ENCODE peak calls at places on chromosome X, in five cellular contexts. C, R, Z, W and H are unnamed samples.

GRCh38 chrX:31609130-31609529 is 537.3 kb upstream of the FTHL17 start:
- DNase-seq in W (peak), Z (peak), R (peak), C (no peak), H (peak)

GRCh38 chrX:48521353-48522243 is at the start of gene EBP:
- DNase-seq in Z (peak), C (peak), W (peak), R (peak), H (peak)

GRCh38 chrX:16856744-16857143 is 13.4 kb downstream of the RBBP7 start:
- DNase-seq in W (no peak), C (no peak), R (no peak), Z (no peak), H (no peak)

GRCh38 chrX:20463296-20464075 is 196.8 kb upstream of the RPS6KA3 start:
- DNase-seq in W (no peak), R (no peak), Z (no peak), C (no peak), H (no peak)

GRCh38 chrX:17009856-17010650 is 63.6 kb downstream of the REPS2 start:
- DNase-seq in C (no peak), R (no peak), Z (no peak), W (no peak), H (no peak)

GRCh38 chrX:43000121-43000520 is 222.2 kb upstream of the PPP1R2C start:
- DNase-seq in R (no peak), W (no peak), Z (no peak), C (no peak), H (no peak)

GRCh38 chrX:78796916-78797315 is 49.4 kb downstream of the LPAR4 start:
- DNase-seq in R (no peak), W (no peak), C (no peak), Z (no peak), H (no peak)

GRCh38 chrX:84188320-84188834 is 378 bp upstream of the RPS6KA6 start:
- DNase-seq in Z (peak), W (no peak), C (peak), R (peak), H (no peak)

GRCh38 chrX:125202486-125203378 is 116.9 kb upstream of the TEX13C start:
- DNase-seq in Z (no peak), W (no peak), R (peak), C (peak), H (no peak)

GRCh38 chrX:103367502-103367901 is 8.8 kb upstream of the BEX3 start:
- DNase-seq in C (no peak), R (no peak), W (no peak), Z (peak), H (no peak)

GRCh38 chrX:1903380-1903935 is 288.6 kb downstream of the ASMT start:
- DNase-seq in Z (peak), W (peak), C (no peak), R (peak), H (no peak)

GRCh38 chrX:107168259-107168658 is 38.0 kb downstream of the NUP62CL start:
- DNase-seq in C (no peak), R (no peak), Z (no peak), W (no peak), H (no peak)

GRCh38 chrX:74449322-74449936 is 28.1 kb downstream of the SLC16A2 start:
- DNase-seq in C (no peak), Z (no peak), R (peak), W (no peak), H (no peak)

GRCh38 chrX:9272166-9272565 is 192.7 kb upstream of the TBL1X start:
- DNase-seq in R (no peak), Z (peak), C (no peak), W (no peak), H (no peak)